ENCODE peak calls at places on chromosomes 1 and 21, in four cellular contexts. G is keratinocyte, U is substantia nigra, D is IMR-90. B is an unnamed sample.

GRCh38 chr1:61241411-61241838 is 159.1 kb downstream of the NFIA start:
- DNase-seq in U (no peak), G (no peak), D (no peak), B (no peak)

GRCh38 chr21:32306021-32306780 is 7.5 kb downstream of the MRAP start:
- DNase-seq in G (no peak), D (no peak), U (peak), B (no peak)

GRCh38 chr1:110756506-110756905 is 81.8 kb upstream of the KCNA3 start:
- DNase-seq in U (peak), G (no peak), D (no peak), B (no peak)

GRCh38 chr21:23160914-23161313 is 2162.7 kb downstream of the NCAM2 start:
- DNase-seq in U (no peak), D (no peak), G (no peak), B (no peak)

GRCh38 chr21:33402011-33402979 is 918 bp upstream of the IFNGR2 start:
- DNase-seq in G (no peak), D (peak), U (no peak), B (no peak)

GRCh38 chr1:111723091-111723806 is 15.9 kb downstream of the INKA2 start:
- DNase-seq in G (no peak), D (no peak), U (no peak), B (no peak)

GRCh38 chr1:188763541-188763940 is 1714.1 kb downstream of the BRINP3 start:
- DNase-seq in U (no peak), G (no peak), D (no peak), B (no peak)

GRCh38 chr1:212470059-212470458 is 37.3 kb downstream of the NENF start:
- DNase-seq in G (peak), U (peak), D (peak), B (peak)

GRCh38 chr1:93537924-93538323 is 90.0 kb downstream of the FNBP1L start:
- DNase-seq in D (peak), G (no peak), U (no peak), B (no peak)

GRCh38 chr1:46456411-46456963 is 33.1 kb upstream of the DMBX1 start:
- DNase-seq in U (no peak), G (no peak), D (no peak), B (no peak)

GRCh38 chr1:88088481-88088880 is 595.6 kb upstream of the PKN2 start:
- DNase-seq in U (no peak), G (no peak), D (no peak), B (no peak)

GRCh38 chr1:30803562-30803961 is 46.0 kb upstream of the LAPTM5 start:
- DNase-seq in G (no peak), U (no peak), D (no peak), B (no peak)

GRCh38 chr1:56958526-56958925 is 7.3 kb downstream of the C8B start:
- DNase-seq in G (no peak), U (no peak), D (peak), B (no peak)

GRCh38 chr1:2192031-2192995 is 2.3 kb downstream of the FAAP20 start:
- DNase-seq in U (no peak), G (no peak), D (peak), B (no peak)

GRCh38 chr1:26285366-26286063 is 5.6 kb downstream of the SH3BGRL3 start:
- DNase-seq in U (no peak), G (no peak), D (no peak), B (no peak)

GRCh38 chr1:3261969-3262579 is 192.4 kb upstream of the ARHGEF16 start:
- DNase-seq in U (no peak), G (no peak), D (no peak), B (no peak)

GRCh38 chr1:113370868-113371267 is 19.4 kb upstream of the MAGI3 start:
- DNase-seq in U (no peak), G (no peak), D (no peak), B (no peak)

GRCh38 chr1:25727819-25728286 is 72.1 kb upstream of the SELENON start:
- DNase-seq in D (peak), U (peak), G (no peak), B (no peak)

GRCh38 chr1:6423321-6423999 is 1.1 kb upstream of the ESPN start:
- DNase-seq in D (no peak), G (no peak), U (no peak), B (no peak)

GRCh38 chr1:8373547-8374270 is 55.8 kb downstream of the SLC45A1 start:
- DNase-seq in U (no peak), D (peak), G (no peak), B (no peak)

GRCh38 chr1:207815913-207816312 is 64.1 kb downstream of the CD46 start:
- DNase-seq in D (peak), G (no peak), U (no peak), B (no peak)

GRCh38 chr1:109786531-109787021 is 22.9 kb upstream of the EPS8L3 start:
- DNase-seq in U (no peak), G (no peak), D (no peak), B (no peak)

GRCh38 chr21:32083175-32083574 is 195.7 kb downstream of the MIS18A start:
- DNase-seq in G (no peak), D (peak), U (no peak), B (no peak)

GRCh38 chr1:160460683-160461287 is 60.4 kb downstream of the VANGL2 start:
- DNase-seq in D (no peak), U (no peak), G (no peak), B (no peak)

GRCh38 chr21:35840949-35841348 is 219.4 kb downstream of the SETD4 start:
- DNase-seq in D (no peak), U (no peak), G (no peak), B (no peak)

GRCh38 chr1:200179781-200180160 is 152.3 kb downstream of the NR5A2 start:
- DNase-seq in U (no peak), G (no peak), D (peak), B (no peak)

GRCh38 chr1:232938926-232939325 is 11.5 kb upstream of the NTPCR start:
- DNase-seq in G (no peak), D (no peak), U (no peak), B (no peak)

GRCh38 chr1:36658838-36659237 is 176.1 kb upstream of the CSF3R start:
- DNase-seq in G (no peak), D (no peak), U (no peak), B (no peak)

GRCh38 chr1:13930151-13930550 is 230.2 kb downstream of the PRDM2 start:
- DNase-seq in G (no peak), D (no peak), U (no peak), B (no peak)

GRCh38 chr1:97820470-97821188 is 100.2 kb downstream of the DPYD start:
- DNase-seq in G (no peak), U (no peak), D (peak), B (no peak)

GRCh38 chr1:40834968-40835545 is 27.1 kb downstream of the CITED4 start:
- DNase-seq in G (no peak), D (peak), U (no peak), B (no peak)
- H3K27ac ChIP-seq in G (no peak), D (no peak), U (no peak), B (no peak)

GRCh38 chr1:164765557-164765956 is 206.6 kb downstream of the PBX1 start:
- DNase-seq in U (no peak), D (peak), G (no peak), B (peak)
- H3K27ac ChIP-seq in U (no peak), D (peak), G (no peak), B (peak)

DNA sequence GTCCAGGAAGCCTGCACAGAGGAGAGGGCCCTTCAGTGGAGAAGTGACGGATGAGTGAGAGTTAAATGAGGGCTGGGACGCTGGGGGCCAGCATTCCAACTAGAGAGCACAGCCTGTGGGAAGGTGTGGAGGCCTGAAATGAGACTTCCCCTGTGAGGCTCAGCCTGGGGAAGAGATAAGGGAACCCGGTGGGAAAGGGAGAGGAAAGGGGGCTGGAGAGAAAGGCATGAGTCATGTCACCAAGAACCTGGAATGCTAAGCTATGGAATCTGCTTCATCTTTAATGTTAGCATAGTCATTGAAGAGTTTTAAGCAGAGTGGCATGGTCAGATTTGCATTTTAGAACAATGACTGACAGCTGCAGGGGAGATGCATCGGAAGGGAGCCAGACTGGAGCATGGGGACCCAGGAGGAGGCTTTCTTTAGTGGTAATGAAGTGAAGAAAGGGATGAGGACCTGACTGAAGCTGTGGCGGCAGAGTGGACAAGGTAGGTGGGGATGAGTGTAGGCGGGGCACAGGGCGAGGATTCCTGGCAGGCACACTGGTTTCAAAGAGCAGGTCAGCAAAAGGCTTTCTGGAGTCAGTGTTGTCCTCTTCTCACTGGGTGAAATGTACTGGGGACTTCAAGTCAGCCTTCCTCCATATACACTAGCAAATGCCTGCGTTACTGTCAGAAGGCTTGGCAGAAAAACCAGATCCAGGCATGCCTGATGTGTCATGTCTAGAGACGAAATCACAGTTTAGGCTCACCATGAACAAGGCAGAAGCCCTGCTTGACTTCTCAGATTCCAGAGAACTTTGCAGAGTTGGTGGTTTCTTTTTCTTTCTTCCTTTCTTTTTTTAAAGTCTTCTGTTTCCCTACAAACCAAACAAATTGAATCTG is 8.0 kb downstream of the RGL1 start:
- DNase-seq in D (peak), G (no peak), U (no peak), B (no peak)
- H3K27ac ChIP-seq in D (no peak), G (no peak), U (peak), B (no peak)

GRCh38 chr21:44376606-44377005 is 23.2 kb downstream of the TRPM2 start:
- DNase-seq in G (no peak), U (no peak), D (no peak), B (no peak)
- H3K27ac ChIP-seq in G (no peak), U (no peak), D (no peak), B (no peak)

GRCh38 chr1:85202092-85202863 is 1.5 kb upstream of the SYDE2 start:
- DNase-seq in G (no peak), D (no peak), U (no peak), B (no peak)
- H3K27ac ChIP-seq in G (peak), D (peak), U (no peak), B (peak)